ENCODE peak calls at places on chromosomes 13 and 19, in ten cellular contexts. E is fibroblast of the aortic adventitia; X is hepatic stellate cell; R is stimulated activated CD8-positive, alpha-beta memory T cell treated with anti-CD3 and anti-CD28 coated beads, Interleukin-15, amount 100 ng/mL, for 4 hours; I is lower lobe of right lung; H is frontal cortex; A is CD4-positive, alpha-beta T cell; M is RWPE1; G is heart left ventricle; J is activated CD4-positive, alpha-beta T cell treated with anti-CD3 and anti-CD28 coated beads for 48 hours. L is an unnamed sample.

GRCh38 chr19:12721656-12722565 is 1.8 kb downstream of the TNPO2 start:
- DNase-seq in G (peak), A (peak), E (peak), H (peak), I (peak), R (no peak), M (peak), X (peak), J (peak), L (peak)

GRCh38 chr13:114015111-114015551 is 41.3 kb upstream of the C13orf46 start:
- DNase-seq in A (no peak), E (no peak), X (no peak), J (no peak), R (no peak), G (peak), M (no peak), I (no peak), H (no peak), L (no peak)

GRCh38 chr13:99153219-99153618 is 47.4 kb upstream of the UBAC2 start:
- DNase-seq in A (no peak), G (no peak), J (no peak), H (no peak), M (no peak), X (no peak), R (no peak), E (peak), I (no peak), L (no peak)

GRCh38 chr19:43525836-43526771 is 897 bp downstream of the ETHE1 start:
- DNase-seq in M (peak), H (no peak), G (peak), R (no peak), X (peak), A (peak), J (peak), I (peak), E (peak), L (no peak)

GRCh38 chr19:48230555-48231129 is 25.1 kb downstream of the CARD8 start:
- DNase-seq in H (no peak), R (no peak), M (no peak), I (no peak), J (peak), X (no peak), A (no peak), G (no peak), E (no peak), L (no peak)

GRCh38 chr13:113915012-113915763 is 51.3 kb upstream of the GAS6 start:
- DNase-seq in M (no peak), J (no peak), R (no peak), X (no peak), H (no peak), G (no peak), I (no peak), E (no peak), A (no peak), L (no peak)

GRCh38 chr13:28659611-28659970 is 661 bp downstream of the POMP start:
- DNase-seq in J (peak), A (no peak), M (peak), E (peak), R (no peak), G (no peak), H (no peak), I (no peak), X (peak), L (no peak)

GRCh38 chr13:64723735-64724134 is 2506.4 kb downstream of the PCDH9 start:
- DNase-seq in E (peak), M (peak), G (no peak), R (no peak), H (no peak), A (no peak), I (no peak), J (no peak), X (peak), L (no peak)

GRCh38 chr13:97125810-97126738 is 96.1 kb upstream of the MBNL2 start:
- DNase-seq in X (no peak), M (peak), G (peak), A (no peak), H (no peak), I (no peak), E (peak), J (peak), R (no peak), L (no peak)

GRCh38 chr19:54882758-54883157 is 8.7 kb downstream of the FCAR start:
- DNase-seq in X (no peak), G (no peak), E (no peak), H (no peak), J (no peak), M (no peak), R (no peak), A (no peak), I (no peak), L (no peak)

GRCh38 chr19:3506384-3507340 is 551 bp downstream of the FZR1 start:
- DNase-seq in H (no peak), E (no peak), G (peak), R (peak), M (no peak), J (peak), X (peak), A (peak), I (peak), L (no peak)

GRCh38 chr19:48190288-48191284 is 20.1 kb downstream of the ZSWIM9 start:
- DNase-seq in E (no peak), H (peak), X (no peak), I (no peak), A (peak), R (peak), J (peak), M (peak), G (no peak), L (peak)

GRCh38 chr13:36131215-36131930 is at the start of gene DCLK1:
- DNase-seq in J (no peak), R (no peak), M (peak), H (peak), E (peak), I (peak), G (peak), A (no peak), X (no peak), L (no peak)

L was measured in NCI-H446.